ENCODE peak calls at places on chromosomes 4 and X, in five cellular contexts. One of them, this sample, is unnamed.

GRCh38 chr4:73446336-73446938 is 10.4 kb downstream of the AFP start:
- DNase-seq in HCT116: peak
- DNase-seq in fibroblast of mammary gland: peak
- DNase-seq in endodermal cell: no peak
- DNase-seq in AG09319: peak
- DNase-seq in this sample: peak

GRCh38 chr4:137961051-137961438 is 281.1 kb downstream of the SLC7A11 start:
- DNase-seq in HCT116: no peak
- DNase-seq in fibroblast of mammary gland: no peak
- DNase-seq in endodermal cell: no peak
- DNase-seq in AG09319: peak
- DNase-seq in this sample: no peak

GRCh38 chrX:106912864-106913263 is 7.3 kb upstream of the CLDN2 start:
- DNase-seq in HCT116: no peak
- DNase-seq in fibroblast of mammary gland: peak
- DNase-seq in endodermal cell: no peak
- DNase-seq in AG09319: no peak
- DNase-seq in this sample: no peak

GRCh38 chrX:12984629-12985303 is 9.9 kb downstream of the TMSB4X start:
- DNase-seq in HCT116: peak
- DNase-seq in fibroblast of mammary gland: peak
- DNase-seq in endodermal cell: no peak
- DNase-seq in AG09319: no peak
- DNase-seq in this sample: peak

GRCh38 chr4:113574636-113575103 is 186.9 kb downstream of the CAMK2D start:
- DNase-seq in HCT116: no peak
- DNase-seq in fibroblast of mammary gland: peak
- DNase-seq in endodermal cell: no peak
- DNase-seq in AG09319: no peak
- DNase-seq in this sample: peak

GRCh38 chr4:2935762-2936743 is 27.2 kb downstream of the NOP14 start:
- DNase-seq in HCT116: peak
- DNase-seq in fibroblast of mammary gland: peak
- DNase-seq in endodermal cell: peak
- DNase-seq in AG09319: no peak
- DNase-seq in this sample: no peak

GRCh38 chr4:185351691-185352090 is 44.0 kb downstream of the LRP2BP start:
- DNase-seq in HCT116: no peak
- DNase-seq in fibroblast of mammary gland: no peak
- DNase-seq in endodermal cell: no peak
- DNase-seq in AG09319: no peak
- DNase-seq in this sample: no peak

GRCh38 chr4:7166286-7166685 is 26.1 kb upstream of the SORCS2 start:
- DNase-seq in HCT116: no peak
- DNase-seq in fibroblast of mammary gland: no peak
- DNase-seq in endodermal cell: no peak
- DNase-seq in AG09319: no peak
- DNase-seq in this sample: no peak

GRCh38 chr4:125322363-125322730 is 7.6 kb downstream of the FAT4 start:
- DNase-seq in HCT116: no peak
- DNase-seq in fibroblast of mammary gland: peak
- DNase-seq in endodermal cell: no peak
- DNase-seq in AG09319: no peak
- DNase-seq in this sample: peak

GRCh38 chr4:124903995-124904722 is 191.6 kb upstream of the ANKRD50 start:
- DNase-seq in HCT116: peak
- DNase-seq in fibroblast of mammary gland: peak
- DNase-seq in endodermal cell: peak
- DNase-seq in AG09319: peak
- DNase-seq in this sample: peak

GRCh38 chrX:13048265-13048664 is 3.8 kb upstream of the FAM9C start:
- DNase-seq in HCT116: no peak
- DNase-seq in fibroblast of mammary gland: peak
- DNase-seq in endodermal cell: no peak
- DNase-seq in AG09319: no peak
- DNase-seq in this sample: no peak

GRCh38 chr4:85748654-85749053 is 273.7 kb downstream of the ARHGAP24 start:
- DNase-seq in HCT116: no peak
- DNase-seq in fibroblast of mammary gland: no peak
- DNase-seq in endodermal cell: no peak
- DNase-seq in AG09319: no peak
- DNase-seq in this sample: no peak

GRCh38 chr4:72295966-72296557 is 264.3 kb downstream of the NPFFR2 start:
- DNase-seq in HCT116: peak
- DNase-seq in fibroblast of mammary gland: peak
- DNase-seq in endodermal cell: no peak
- DNase-seq in AG09319: peak
- DNase-seq in this sample: peak

GRCh38 chr4:17066972-17067371 is 168.5 kb upstream of the LDB2 start:
- DNase-seq in HCT116: no peak
- DNase-seq in fibroblast of mammary gland: peak
- DNase-seq in endodermal cell: no peak
- DNase-seq in AG09319: peak
- DNase-seq in this sample: peak

GRCh38 chr4:120331486-120332281 is 265.0 kb upstream of the MAD2L1 start:
- DNase-seq in HCT116: peak
- DNase-seq in fibroblast of mammary gland: peak
- DNase-seq in endodermal cell: no peak
- DNase-seq in AG09319: no peak
- DNase-seq in this sample: peak

DNA sequence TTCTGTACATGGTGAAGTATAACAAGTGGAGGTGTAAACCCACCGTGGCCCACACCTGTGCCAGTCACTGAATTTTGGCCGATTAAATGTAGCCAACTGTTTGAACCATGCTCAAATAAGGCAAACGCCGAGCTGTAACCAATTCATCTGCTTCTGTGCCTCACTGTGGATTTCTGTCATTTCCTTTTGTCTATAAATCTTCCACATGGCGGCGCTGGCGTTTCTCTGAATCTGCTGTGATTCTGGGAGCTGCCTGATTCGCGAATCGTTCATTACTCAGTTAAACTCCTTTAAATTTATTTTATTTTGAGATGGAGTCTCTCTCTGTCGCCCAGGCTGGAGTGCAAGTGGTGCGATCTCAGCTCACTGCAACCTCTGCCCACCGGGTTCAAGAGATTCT is 19.2 kb downstream of the SUPT20HL2 start:
- DNase-seq in HCT116: no peak
- DNase-seq in fibroblast of mammary gland: peak
- DNase-seq in endodermal cell: peak
- DNase-seq in AG09319: no peak
- DNase-seq in this sample: no peak
- TF ChIP-seq CTCF in HCT116: no peak
- TF ChIP-seq CTCF in fibroblast of mammary gland: peak
- TF ChIP-seq CTCF in endodermal cell: peak
- TF ChIP-seq CTCF in AG09319: peak
- TF ChIP-seq CTCF in this sample: peak

DNA sequence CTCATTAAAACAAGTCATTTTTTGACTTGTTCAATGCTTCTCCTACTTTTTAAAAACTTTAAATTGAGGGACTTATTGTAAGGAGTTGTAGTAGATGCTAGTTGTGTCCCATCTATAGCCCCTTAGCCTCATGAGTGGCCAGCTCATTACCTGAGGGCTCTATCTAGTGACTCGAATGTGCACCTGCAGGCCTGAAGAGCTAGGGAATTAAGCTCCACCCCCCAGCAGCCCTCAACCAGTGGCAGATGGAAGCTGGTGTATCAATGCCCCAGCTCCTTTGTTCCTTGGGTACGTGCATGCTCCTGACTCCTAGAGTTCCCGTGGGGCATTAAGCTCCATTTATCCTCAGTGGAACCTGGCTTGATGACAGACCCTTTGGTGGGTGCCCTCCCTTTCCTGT is 146.7 kb upstream of the FAM9B start:
- DNase-seq in HCT116: no peak
- DNase-seq in fibroblast of mammary gland: no peak
- DNase-seq in endodermal cell: peak
- DNase-seq in AG09319: no peak
- DNase-seq in this sample: no peak
- TF ChIP-seq CTCF in HCT116: no peak
- TF ChIP-seq CTCF in fibroblast of mammary gland: no peak
- TF ChIP-seq CTCF in endodermal cell: peak
- TF ChIP-seq CTCF in AG09319: no peak
- TF ChIP-seq CTCF in this sample: no peak

DNA sequence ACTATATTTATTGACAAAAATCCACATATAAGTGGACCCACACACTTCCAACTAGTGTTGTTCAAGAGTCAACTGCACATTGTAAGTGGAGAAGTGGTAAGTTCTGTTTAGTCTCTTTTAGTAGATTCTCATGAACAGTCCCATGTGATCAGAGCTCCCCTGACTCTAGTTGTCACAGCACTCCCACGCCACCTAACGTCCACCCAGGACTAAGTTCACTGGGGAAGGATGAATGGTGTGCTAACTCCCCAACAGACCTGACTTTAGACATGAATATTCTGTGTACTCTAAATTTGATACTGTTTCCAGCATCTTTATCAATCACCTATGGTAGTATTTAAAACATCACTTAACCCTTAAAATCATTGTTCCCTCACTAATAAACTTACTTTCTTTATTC is 59.8 kb downstream of the PACRGL start:
- DNase-seq in HCT116: no peak
- DNase-seq in fibroblast of mammary gland: peak
- DNase-seq in endodermal cell: peak
- DNase-seq in AG09319: no peak
- DNase-seq in this sample: no peak
- TF ChIP-seq CTCF in HCT116: no peak
- TF ChIP-seq CTCF in fibroblast of mammary gland: peak
- TF ChIP-seq CTCF in endodermal cell: peak
- TF ChIP-seq CTCF in AG09319: no peak
- TF ChIP-seq CTCF in this sample: no peak

DNA sequence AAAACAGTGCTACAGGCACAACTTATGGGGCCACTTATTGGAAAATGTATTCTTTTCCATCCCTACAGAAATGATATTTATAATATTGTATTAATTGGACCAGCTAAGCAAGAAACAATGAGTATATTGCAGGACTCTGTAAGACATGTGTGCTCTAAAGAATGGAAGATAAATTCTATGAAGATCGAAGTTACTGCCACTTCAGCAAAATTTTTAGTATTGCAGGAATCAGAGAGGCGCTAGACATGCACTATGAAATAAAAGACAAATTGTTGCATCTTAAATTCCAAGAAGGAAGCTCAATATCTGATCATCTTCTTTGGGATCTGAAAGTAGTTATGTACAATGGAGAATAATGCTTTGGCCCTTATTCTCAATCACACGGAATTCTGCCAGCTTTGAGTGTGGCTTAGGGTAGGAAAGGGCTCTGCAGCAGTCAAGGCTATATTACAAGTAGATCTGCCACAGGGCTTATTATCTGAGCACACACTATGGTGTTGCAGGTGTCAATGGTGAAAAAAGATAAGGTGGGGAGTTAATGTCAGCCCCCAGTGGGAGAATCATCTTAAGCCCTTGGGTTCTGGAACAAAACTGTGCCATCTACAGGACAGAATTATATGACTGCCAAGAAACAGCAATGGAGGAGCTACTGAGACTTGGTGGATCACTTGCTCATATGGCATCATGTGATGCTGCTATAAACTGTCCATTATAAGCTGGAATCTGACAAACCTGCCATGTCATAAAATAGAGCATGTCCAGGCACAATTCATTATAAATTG is 334.0 kb upstream of the NDST3 start:
- DNase-seq in HCT116: peak
- DNase-seq in fibroblast of mammary gland: no peak
- DNase-seq in endodermal cell: peak
- DNase-seq in AG09319: no peak
- DNase-seq in this sample: no peak
- TF ChIP-seq CTCF in HCT116: peak
- TF ChIP-seq CTCF in fibroblast of mammary gland: no peak
- TF ChIP-seq CTCF in endodermal cell: peak
- TF ChIP-seq CTCF in AG09319: no peak
- TF ChIP-seq CTCF in this sample: no peak

DNA sequence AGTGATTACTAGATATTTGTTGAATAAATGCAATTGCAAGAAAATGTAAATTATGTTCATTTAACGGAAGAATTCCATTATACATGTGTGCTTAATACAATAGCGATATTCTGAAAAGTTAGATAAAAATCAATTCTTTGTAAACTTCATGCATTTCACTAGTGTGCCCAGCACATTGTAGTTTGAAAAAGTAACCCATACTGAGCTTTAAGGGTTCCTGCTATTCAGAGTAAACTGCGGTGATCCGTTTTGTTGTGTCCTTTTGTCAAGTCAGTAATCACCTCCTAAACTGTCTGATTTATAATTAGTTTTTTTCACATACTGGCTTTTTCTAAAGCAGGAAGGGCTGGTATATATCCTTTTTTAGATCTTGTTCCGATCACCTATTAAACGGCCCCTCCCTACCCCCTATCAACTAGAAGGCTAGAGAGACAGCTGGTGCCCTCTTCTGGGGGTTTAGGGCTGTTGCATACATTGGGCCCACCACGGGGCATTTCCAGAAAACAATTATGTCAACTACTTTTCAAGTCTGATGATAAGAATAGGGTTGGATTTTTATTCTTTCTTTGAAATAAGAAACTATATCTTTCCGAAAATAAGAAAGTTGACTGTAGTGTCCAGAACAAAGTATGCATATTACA is 7.0 kb upstream of the BMP15 start:
- DNase-seq in HCT116: peak
- DNase-seq in fibroblast of mammary gland: peak
- DNase-seq in endodermal cell: peak
- DNase-seq in AG09319: no peak
- DNase-seq in this sample: peak
- TF ChIP-seq CTCF in HCT116: peak
- TF ChIP-seq CTCF in fibroblast of mammary gland: peak
- TF ChIP-seq CTCF in endodermal cell: peak
- TF ChIP-seq CTCF in AG09319: peak
- TF ChIP-seq CTCF in this sample: peak